ENCODE peak calls at places on chromosomes 13 and 19, in nine cellular contexts. N, R, B, H, I, Q, D, P and K are unnamed samples.

GRCh38 chr19:44602071-44602470 is 11.3 kb upstream of the IGSF23 start:
- DNase-seq in N (no peak), I (peak), P (no peak), H (no peak), Q (no peak), B (no peak), R (no peak), D (peak), K (no peak)

GRCh38 chr13:50485979-50486935 is 357.2 kb downstream of the DLEU7 start:
- DNase-seq in I (no peak), N (peak), P (no peak), B (no peak), R (no peak), H (no peak), D (peak), Q (no peak), K (no peak)

GRCh38 chr13:40149611-40150283 is 494.3 kb downstream of the COG6 start:
- DNase-seq in N (peak), H (no peak), I (peak), P (peak), B (no peak), Q (peak), D (peak), R (peak), K (peak)

GRCh38 chr13:21576424-21576823 is 27.5 kb downstream of the MICU2 start:
- DNase-seq in R (peak), I (no peak), P (peak), H (no peak), D (no peak), B (no peak), Q (no peak), N (no peak), K (no peak)

GRCh38 chr13:100392709-100393630 is 195.6 kb downstream of the GGACT start:
- DNase-seq in I (peak), Q (peak), P (peak), H (peak), D (peak), B (peak), N (peak), R (peak), K (peak)

GRCh38 chr13:25177012-25177411 is 4.9 kb upstream of the AMER2 start:
- DNase-seq in Q (no peak), R (no peak), B (no peak), I (no peak), H (no peak), D (no peak), P (no peak), N (no peak), K (no peak)

GRCh38 chr13:33489563-33489962 is 204.0 kb upstream of the STARD13 start:
- DNase-seq in H (no peak), D (no peak), Q (no peak), B (no peak), I (no peak), R (no peak), N (no peak), P (no peak), K (no peak)

GRCh38 chr19:3061214-3062161 is 807 bp downstream of the TLE5 start:
- DNase-seq in D (peak), H (no peak), P (no peak), Q (no peak), B (peak), R (peak), N (peak), I (peak), K (no peak)

GRCh38 chr19:16400911-16401675 is 70.7 kb downstream of the EPS15L1 start:
- DNase-seq in H (peak), B (no peak), P (no peak), N (no peak), I (no peak), R (no peak), D (no peak), Q (no peak), K (peak)

GRCh38 chr13:85255978-85256377 is 543.2 kb downstream of the SLITRK6 start:
- DNase-seq in B (no peak), Q (no peak), R (no peak), P (no peak), I (no peak), N (peak), H (no peak), D (no peak), K (no peak)

GRCh38 chr19:6521718-6522646 is 8.8 kb upstream of the TNFSF9 start:
- DNase-seq in H (no peak), Q (no peak), I (peak), R (peak), N (peak), D (no peak), P (no peak), B (peak), K (no peak)

GRCh38 chr19:5621945-5622464 is 571 bp downstream of the SAFB2 start:
- DNase-seq in I (peak), P (no peak), Q (no peak), B (no peak), H (no peak), N (no peak), D (peak), R (peak), K (no peak)

GRCh38 chr13:33519561-33520479 is 234.3 kb upstream of the STARD13 start:
- DNase-seq in H (no peak), N (peak), I (no peak), P (peak), R (peak), B (no peak), Q (no peak), D (no peak), K (no peak)

GRCh38 chr19:40754611-40755247 is 3.7 kb downstream of the SNRPA start:
- DNase-seq in P (peak), I (peak), N (no peak), D (peak), H (no peak), Q (no peak), B (peak), R (peak), K (no peak)

GRCh38 chr13:86976521-86977324 is 694.4 kb upstream of the SLITRK5 start:
- DNase-seq in P (no peak), R (peak), I (no peak), Q (no peak), H (no peak), B (no peak), N (no peak), D (no peak), K (no peak)

GRCh38 chr19:51441410-51442390 is 16.6 kb downstream of the SIGLEC8 start:
- DNase-seq in N (no peak), H (no peak), R (peak), B (peak), I (peak), Q (no peak), P (no peak), D (no peak), K (no peak)